ENCODE peak calls at places on chromosomes 3 and 15, in six cellular contexts. One of them, this sample, is unnamed.

GRCh38 chr3:114538211-114538610 is 244.4 kb downstream of the TIGIT start:
- DNase-seq in stimulated activated effector memory CD8-positive, alpha-beta T cell treated with anti-CD3 and anti-CD28 coated beads, Interleukin-12 subunit alpha, Interleukin-12 subunit beta, amount 100 ng/mL, for 72 hours: no peak
- DNase-seq in DMS 273 treated with DMSO at 0.1 percent for 48 hours: no peak
- DNase-seq in NCI-H748 treated with DMSO at 0.1 percent for 48 hours: no peak
- DNase-seq in GM13977: no peak
- DNase-seq in epithelial cell of esophagus: no peak
- DNase-seq in this sample: no peak

GRCh38 chr3:185332026-185332735 is 30.8 kb upstream of the MAP3K13 start:
- DNase-seq in stimulated activated effector memory CD8-positive, alpha-beta T cell treated with anti-CD3 and anti-CD28 coated beads, Interleukin-12 subunit alpha, Interleukin-12 subunit beta, amount 100 ng/mL, for 72 hours: no peak
- DNase-seq in DMS 273 treated with DMSO at 0.1 percent for 48 hours: peak; percentile 83
- DNase-seq in NCI-H748 treated with DMSO at 0.1 percent for 48 hours: peak; percentile 82
- DNase-seq in GM13977: peak; percentile 40
- DNase-seq in epithelial cell of esophagus: peak; percentile 95
- DNase-seq in this sample: peak; percentile 32

GRCh38 chr3:148790841-148791240 is 36.8 kb upstream of the CPB1 start:
- DNase-seq in stimulated activated effector memory CD8-positive, alpha-beta T cell treated with anti-CD3 and anti-CD28 coated beads, Interleukin-12 subunit alpha, Interleukin-12 subunit beta, amount 100 ng/mL, for 72 hours: no peak
- DNase-seq in DMS 273 treated with DMSO at 0.1 percent for 48 hours: no peak
- DNase-seq in NCI-H748 treated with DMSO at 0.1 percent for 48 hours: no peak
- DNase-seq in GM13977: no peak
- DNase-seq in epithelial cell of esophagus: no peak
- DNase-seq in this sample: peak; percentile 40

GRCh38 chr15:83404143-83404542 is 43.0 kb upstream of the SH3GL3 start:
- DNase-seq in stimulated activated effector memory CD8-positive, alpha-beta T cell treated with anti-CD3 and anti-CD28 coated beads, Interleukin-12 subunit alpha, Interleukin-12 subunit beta, amount 100 ng/mL, for 72 hours: no peak
- DNase-seq in DMS 273 treated with DMSO at 0.1 percent for 48 hours: no peak
- DNase-seq in NCI-H748 treated with DMSO at 0.1 percent for 48 hours: no peak
- DNase-seq in GM13977: no peak
- DNase-seq in epithelial cell of esophagus: no peak
- DNase-seq in this sample: no peak

GRCh38 chr3:121330586-121330985 is 215.2 kb downstream of the POLQ start:
- DNase-seq in stimulated activated effector memory CD8-positive, alpha-beta T cell treated with anti-CD3 and anti-CD28 coated beads, Interleukin-12 subunit alpha, Interleukin-12 subunit beta, amount 100 ng/mL, for 72 hours: no peak
- DNase-seq in DMS 273 treated with DMSO at 0.1 percent for 48 hours: no peak
- DNase-seq in NCI-H748 treated with DMSO at 0.1 percent for 48 hours: no peak
- DNase-seq in GM13977: no peak
- DNase-seq in epithelial cell of esophagus: no peak
- DNase-seq in this sample: no peak

GRCh38 chr3:173958805-173959204 is 561.3 kb downstream of the NLGN1 start:
- DNase-seq in stimulated activated effector memory CD8-positive, alpha-beta T cell treated with anti-CD3 and anti-CD28 coated beads, Interleukin-12 subunit alpha, Interleukin-12 subunit beta, amount 100 ng/mL, for 72 hours: no peak
- DNase-seq in DMS 273 treated with DMSO at 0.1 percent for 48 hours: no peak
- DNase-seq in NCI-H748 treated with DMSO at 0.1 percent for 48 hours: no peak
- DNase-seq in GM13977: no peak
- DNase-seq in epithelial cell of esophagus: no peak
- DNase-seq in this sample: no peak

GRCh38 chr3:71414189-71414924 is 169.2 kb downstream of the FOXP1 start:
- DNase-seq in stimulated activated effector memory CD8-positive, alpha-beta T cell treated with anti-CD3 and anti-CD28 coated beads, Interleukin-12 subunit alpha, Interleukin-12 subunit beta, amount 100 ng/mL, for 72 hours: no peak
- DNase-seq in DMS 273 treated with DMSO at 0.1 percent for 48 hours: no peak
- DNase-seq in NCI-H748 treated with DMSO at 0.1 percent for 48 hours: no peak
- DNase-seq in GM13977: no peak
- DNase-seq in epithelial cell of esophagus: peak; percentile 50
- DNase-seq in this sample: no peak

GRCh38 chr3:47890832-47891620 is 88.1 kb downstream of the DHX30 start:
- DNase-seq in stimulated activated effector memory CD8-positive, alpha-beta T cell treated with anti-CD3 and anti-CD28 coated beads, Interleukin-12 subunit alpha, Interleukin-12 subunit beta, amount 100 ng/mL, for 72 hours: no peak
- DNase-seq in DMS 273 treated with DMSO at 0.1 percent for 48 hours: no peak
- DNase-seq in NCI-H748 treated with DMSO at 0.1 percent for 48 hours: no peak
- DNase-seq in GM13977: no peak
- DNase-seq in epithelial cell of esophagus: no peak
- DNase-seq in this sample: no peak

GRCh38 chr15:100159436-100159835 is 182.3 kb downstream of the ADAMTS17 start:
- DNase-seq in stimulated activated effector memory CD8-positive, alpha-beta T cell treated with anti-CD3 and anti-CD28 coated beads, Interleukin-12 subunit alpha, Interleukin-12 subunit beta, amount 100 ng/mL, for 72 hours: no peak
- DNase-seq in DMS 273 treated with DMSO at 0.1 percent for 48 hours: no peak
- DNase-seq in NCI-H748 treated with DMSO at 0.1 percent for 48 hours: no peak
- DNase-seq in GM13977: no peak
- DNase-seq in epithelial cell of esophagus: no peak
- DNase-seq in this sample: no peak

GRCh38 chr3:45987368-45988099 is 8.1 kb downstream of the FYCO1 start:
- DNase-seq in stimulated activated effector memory CD8-positive, alpha-beta T cell treated with anti-CD3 and anti-CD28 coated beads, Interleukin-12 subunit alpha, Interleukin-12 subunit beta, amount 100 ng/mL, for 72 hours: no peak
- DNase-seq in DMS 273 treated with DMSO at 0.1 percent for 48 hours: no peak
- DNase-seq in NCI-H748 treated with DMSO at 0.1 percent for 48 hours: no peak
- DNase-seq in GM13977: no peak
- DNase-seq in epithelial cell of esophagus: no peak
- DNase-seq in this sample: peak; percentile 58

GRCh38 chr15:50145451-50145872 is 26.4 kb upstream of the ATP8B4 start:
- DNase-seq in stimulated activated effector memory CD8-positive, alpha-beta T cell treated with anti-CD3 and anti-CD28 coated beads, Interleukin-12 subunit alpha, Interleukin-12 subunit beta, amount 100 ng/mL, for 72 hours: no peak
- DNase-seq in DMS 273 treated with DMSO at 0.1 percent for 48 hours: peak; percentile 6
- DNase-seq in NCI-H748 treated with DMSO at 0.1 percent for 48 hours: peak; percentile 19
- DNase-seq in GM13977: no peak
- DNase-seq in epithelial cell of esophagus: peak; percentile 81
- DNase-seq in this sample: peak; percentile 77

GRCh38 chr3:167350245-167350862 is 29.7 kb downstream of the ZBBX start:
- DNase-seq in stimulated activated effector memory CD8-positive, alpha-beta T cell treated with anti-CD3 and anti-CD28 coated beads, Interleukin-12 subunit alpha, Interleukin-12 subunit beta, amount 100 ng/mL, for 72 hours: no peak
- DNase-seq in DMS 273 treated with DMSO at 0.1 percent for 48 hours: no peak
- DNase-seq in NCI-H748 treated with DMSO at 0.1 percent for 48 hours: no peak
- DNase-seq in GM13977: peak; percentile 2
- DNase-seq in epithelial cell of esophagus: peak; percentile 50
- DNase-seq in this sample: no peak

GRCh38 chr15:52337198-52337853 is 41.7 kb upstream of the MYO5C start:
- DNase-seq in stimulated activated effector memory CD8-positive, alpha-beta T cell treated with anti-CD3 and anti-CD28 coated beads, Interleukin-12 subunit alpha, Interleukin-12 subunit beta, amount 100 ng/mL, for 72 hours: no peak
- DNase-seq in DMS 273 treated with DMSO at 0.1 percent for 48 hours: no peak
- DNase-seq in NCI-H748 treated with DMSO at 0.1 percent for 48 hours: no peak
- DNase-seq in GM13977: no peak
- DNase-seq in epithelial cell of esophagus: peak; percentile 86
- DNase-seq in this sample: peak; percentile 55

GRCh38 chr3:151918253-151919029 is 45.0 kb downstream of the SUCNR1 start:
- DNase-seq in stimulated activated effector memory CD8-positive, alpha-beta T cell treated with anti-CD3 and anti-CD28 coated beads, Interleukin-12 subunit alpha, Interleukin-12 subunit beta, amount 100 ng/mL, for 72 hours: no peak
- DNase-seq in DMS 273 treated with DMSO at 0.1 percent for 48 hours: peak; percentile 46
- DNase-seq in NCI-H748 treated with DMSO at 0.1 percent for 48 hours: peak; percentile 43
- DNase-seq in GM13977: peak; percentile 60
- DNase-seq in epithelial cell of esophagus: peak; percentile 68
- DNase-seq in this sample: peak; percentile 55

GRCh38 chr15:51846463-51847230 is 17.2 kb downstream of the TMOD3 start:
- DNase-seq in stimulated activated effector memory CD8-positive, alpha-beta T cell treated with anti-CD3 and anti-CD28 coated beads, Interleukin-12 subunit alpha, Interleukin-12 subunit beta, amount 100 ng/mL, for 72 hours: no peak
- DNase-seq in DMS 273 treated with DMSO at 0.1 percent for 48 hours: no peak
- DNase-seq in NCI-H748 treated with DMSO at 0.1 percent for 48 hours: no peak
- DNase-seq in GM13977: no peak
- DNase-seq in epithelial cell of esophagus: peak; percentile 89
- DNase-seq in this sample: peak; percentile 49

GRCh38 chr3:172701056-172701455 is 9.8 kb downstream of the NCEH1 start:
- DNase-seq in stimulated activated effector memory CD8-positive, alpha-beta T cell treated with anti-CD3 and anti-CD28 coated beads, Interleukin-12 subunit alpha, Interleukin-12 subunit beta, amount 100 ng/mL, for 72 hours: no peak
- DNase-seq in DMS 273 treated with DMSO at 0.1 percent for 48 hours: no peak
- DNase-seq in NCI-H748 treated with DMSO at 0.1 percent for 48 hours: no peak
- DNase-seq in GM13977: no peak
- DNase-seq in epithelial cell of esophagus: no peak
- DNase-seq in this sample: no peak

GRCh38 chr3:183698318-183698731 is 728 bp downstream of the YEATS2 start:
- DNase-seq in stimulated activated effector memory CD8-positive, alpha-beta T cell treated with anti-CD3 and anti-CD28 coated beads, Interleukin-12 subunit alpha, Interleukin-12 subunit beta, amount 100 ng/mL, for 72 hours: no peak
- DNase-seq in DMS 273 treated with DMSO at 0.1 percent for 48 hours: no peak
- DNase-seq in NCI-H748 treated with DMSO at 0.1 percent for 48 hours: no peak
- DNase-seq in GM13977: peak; percentile 65
- DNase-seq in epithelial cell of esophagus: peak; percentile 39
- DNase-seq in this sample: peak; percentile 69

GRCh38 chr15:33215941-33216872 is 21.7 kb upstream of the FMN1 start:
- DNase-seq in stimulated activated effector memory CD8-positive, alpha-beta T cell treated with anti-CD3 and anti-CD28 coated beads, Interleukin-12 subunit alpha, Interleukin-12 subunit beta, amount 100 ng/mL, for 72 hours: no peak
- DNase-seq in DMS 273 treated with DMSO at 0.1 percent for 48 hours: no peak
- DNase-seq in NCI-H748 treated with DMSO at 0.1 percent for 48 hours: no peak
- DNase-seq in GM13977: peak; percentile 37
- DNase-seq in epithelial cell of esophagus: peak; percentile 79
- DNase-seq in this sample: peak; percentile 48

GRCh38 chr15:78457101-78457500 is 19.1 kb downstream of the IREB2 start:
- DNase-seq in stimulated activated effector memory CD8-positive, alpha-beta T cell treated with anti-CD3 and anti-CD28 coated beads, Interleukin-12 subunit alpha, Interleukin-12 subunit beta, amount 100 ng/mL, for 72 hours: no peak
- DNase-seq in DMS 273 treated with DMSO at 0.1 percent for 48 hours: no peak
- DNase-seq in NCI-H748 treated with DMSO at 0.1 percent for 48 hours: no peak
- DNase-seq in GM13977: no peak
- DNase-seq in epithelial cell of esophagus: no peak
- DNase-seq in this sample: peak; percentile 69

GRCh38 chr3:139710212-139710611 is 32.4 kb upstream of the NMNAT3 start:
- DNase-seq in stimulated activated effector memory CD8-positive, alpha-beta T cell treated with anti-CD3 and anti-CD28 coated beads, Interleukin-12 subunit alpha, Interleukin-12 subunit beta, amount 100 ng/mL, for 72 hours: no peak
- DNase-seq in DMS 273 treated with DMSO at 0.1 percent for 48 hours: no peak
- DNase-seq in NCI-H748 treated with DMSO at 0.1 percent for 48 hours: peak; percentile 73
- DNase-seq in GM13977: no peak
- DNase-seq in epithelial cell of esophagus: no peak
- DNase-seq in this sample: no peak